ENCODE peak calls at places on chromosomes 13 and 19, in six cellular contexts. One of them, this sample, is unnamed.
A peak's percentile ranks its signal among the peaks of the same experiment; 100 is the strongest.

GRCh38 chr19:47608074-47608907 is 643 bp upstream of the BICRA start:
- DNase-seq in OCI-LY7: peak; percentile 95
- DNase-seq in glutamatergic neuron: peak; percentile 96
- DNase-seq in GM04504: peak; percentile 91
- DNase-seq in WTC11: peak; percentile 96
- DNase-seq in AG09319: peak; percentile 84
- DNase-seq in this sample: peak; percentile 88

GRCh38 chr19:4061683-4062575 is 4.8 kb downstream of the ZBTB7A start:
- DNase-seq in WTC11: no peak
- DNase-seq in OCI-LY7: peak; percentile 20
- DNase-seq in glutamatergic neuron: no peak
- DNase-seq in GM04504: no peak
- DNase-seq in AG09319: no peak
- DNase-seq in this sample: no peak

GRCh38 chr13:42777476-42777875 is 3.9 kb upstream of the FAM216B start:
- DNase-seq in GM04504: no peak
- DNase-seq in OCI-LY7: no peak
- DNase-seq in WTC11: no peak
- DNase-seq in AG09319: no peak
- DNase-seq in glutamatergic neuron: no peak
- DNase-seq in this sample: no peak

GRCh38 chr13:37187611-37188010 is 82.1 kb upstream of the CSNK1A1L start:
- DNase-seq in OCI-LY7: no peak
- DNase-seq in WTC11: no peak
- DNase-seq in GM04504: no peak
- DNase-seq in AG09319: no peak
- DNase-seq in glutamatergic neuron: no peak
- DNase-seq in this sample: no peak

GRCh38 chr13:24894277-24894971 is 130.5 kb downstream of the RNF17 start:
- DNase-seq in glutamatergic neuron: no peak
- DNase-seq in GM04504: no peak
- DNase-seq in OCI-LY7: no peak
- DNase-seq in WTC11: no peak
- DNase-seq in AG09319: no peak
- DNase-seq in this sample: no peak

GRCh38 chr13:99327761-99328160 is 20.6 kb upstream of the GPR183 start:
- DNase-seq in OCI-LY7: no peak
- DNase-seq in glutamatergic neuron: no peak
- DNase-seq in GM04504: no peak
- DNase-seq in WTC11: no peak
- DNase-seq in AG09319: no peak
- DNase-seq in this sample: no peak

GRCh38 chr13:28499579-28499978 is 4.7 kb upstream of the FLT1 start:
- DNase-seq in OCI-LY7: no peak
- DNase-seq in AG09319: no peak
- DNase-seq in WTC11: no peak
- DNase-seq in glutamatergic neuron: no peak
- DNase-seq in GM04504: no peak
- DNase-seq in this sample: no peak

GRCh38 chr19:38812841-38813320 is at the start of gene LGALS4:
- DNase-seq in WTC11: no peak
- DNase-seq in GM04504: no peak
- DNase-seq in OCI-LY7: no peak
- DNase-seq in glutamatergic neuron: no peak
- DNase-seq in AG09319: no peak
- DNase-seq in this sample: no peak

GRCh38 chr13:23856008-23856750 is 33.0 kb downstream of the MIPEP start:
- DNase-seq in GM04504: no peak
- DNase-seq in WTC11: no peak
- DNase-seq in OCI-LY7: no peak
- DNase-seq in AG09319: no peak
- DNase-seq in glutamatergic neuron: peak; percentile 20
- DNase-seq in this sample: no peak

GRCh38 chr13:52599853-52600603 is 42.2 kb upstream of the HNRNPA1L2 start:
- DNase-seq in AG09319: no peak
- DNase-seq in glutamatergic neuron: peak; percentile 75
- DNase-seq in OCI-LY7: peak; percentile 10
- DNase-seq in WTC11: peak; percentile 69
- DNase-seq in GM04504: no peak
- DNase-seq in this sample: peak; percentile 4

GRCh38 chr19:53394522-53394973 is 401 bp upstream of the ZNF765 start:
- DNase-seq in GM04504: peak; percentile 33
- DNase-seq in AG09319: peak; percentile 11
- DNase-seq in OCI-LY7: no peak
- DNase-seq in WTC11: peak; percentile 66
- DNase-seq in glutamatergic neuron: peak; percentile 80
- DNase-seq in this sample: no peak

GRCh38 chr13:73618275-73618865 is 515.8 kb downstream of the KLF12 start:
- DNase-seq in OCI-LY7: no peak
- DNase-seq in glutamatergic neuron: no peak
- DNase-seq in AG09319: no peak
- DNase-seq in GM04504: no peak
- DNase-seq in WTC11: no peak
- DNase-seq in this sample: no peak

GRCh38 chr13:41788552-41788951 is 172.4 kb downstream of the VWA8 start:
- DNase-seq in glutamatergic neuron: no peak
- DNase-seq in GM04504: no peak
- DNase-seq in OCI-LY7: no peak
- DNase-seq in AG09319: no peak
- DNase-seq in WTC11: no peak
- DNase-seq in this sample: no peak

GRCh38 chr13:28568286-28568685 is 73.4 kb upstream of the FLT1 start:
- DNase-seq in WTC11: no peak
- DNase-seq in AG09319: no peak
- DNase-seq in glutamatergic neuron: no peak
- DNase-seq in OCI-LY7: no peak
- DNase-seq in GM04504: no peak
- DNase-seq in this sample: no peak

GRCh38 chr13:57716295-57716694 is 84.8 kb downstream of the PCDH17 start:
- DNase-seq in OCI-LY7: no peak
- DNase-seq in GM04504: no peak
- DNase-seq in AG09319: no peak
- DNase-seq in glutamatergic neuron: no peak
- DNase-seq in WTC11: peak; percentile 32
- DNase-seq in this sample: no peak

GRCh38 chr19:16886305-16886880 is 2.4 kb upstream of the F2RL3 start:
- DNase-seq in WTC11: no peak
- DNase-seq in AG09319: no peak
- DNase-seq in GM04504: peak; percentile 54
- DNase-seq in glutamatergic neuron: no peak
- DNase-seq in OCI-LY7: no peak
- DNase-seq in this sample: no peak

GRCh38 chr19:58536852-58537798 is 6.7 kb upstream of the TRIM28 start:
- DNase-seq in OCI-LY7: no peak
- DNase-seq in GM04504: no peak
- DNase-seq in WTC11: no peak
- DNase-seq in AG09319: no peak
- DNase-seq in glutamatergic neuron: no peak
- DNase-seq in this sample: no peak

GRCh38 chr13:43269037-43269476 is 245.7 kb downstream of the DNAJC15 start:
- DNase-seq in glutamatergic neuron: no peak
- DNase-seq in GM04504: peak; percentile 95
- DNase-seq in AG09319: peak; percentile 90
- DNase-seq in OCI-LY7: no peak
- DNase-seq in WTC11: no peak
- DNase-seq in this sample: no peak

GRCh38 chr19:17346109-17346671 is 8.8 kb downstream of the GTPBP3 start:
- DNase-seq in GM04504: no peak
- DNase-seq in glutamatergic neuron: peak; percentile 88
- DNase-seq in AG09319: no peak
- DNase-seq in OCI-LY7: peak; percentile 75
- DNase-seq in WTC11: peak; percentile 92
- DNase-seq in this sample: peak; percentile 39

GRCh38 chr13:104140557-104140956 is 1074.3 kb upstream of the SLC10A2 start:
- DNase-seq in GM04504: no peak
- DNase-seq in WTC11: no peak
- DNase-seq in OCI-LY7: no peak
- DNase-seq in AG09319: no peak
- DNase-seq in glutamatergic neuron: no peak
- DNase-seq in this sample: no peak

GRCh38 chr19:17510220-17510993 is 1.0 kb upstream of the PGLS start:
- DNase-seq in GM04504: no peak
- DNase-seq in WTC11: no peak
- DNase-seq in glutamatergic neuron: no peak
- DNase-seq in OCI-LY7: peak; percentile 27
- DNase-seq in AG09319: no peak
- DNase-seq in this sample: no peak

This sample was measured in NCI-H2107.